ENCODE peak calls at places on chromosomes 16 and 17, in ten cellular contexts. One of them, this sample, is unnamed.

GRCh38 chr17:17060930-17061329 is 18.7 kb downstream of the MPRIP start:
- DNase-seq in fibroblast of villous mesenchyme: no peak
- DNase-seq in K562: no peak
- DNase-seq in fibroblast of mammary gland: no peak
- DNase-seq in MM.1S: no peak
- DNase-seq in brain microvascular endothelial cell: no peak
- DNase-seq in A549: no peak
- DNase-seq in breast epithelium: peak; percentile 17
- DNase-seq in tibial nerve: no peak
- DNase-seq in psoas muscle: no peak
- DNase-seq in this sample: no peak

GRCh38 chr17:34306466-34306865 is 12.8 kb upstream of the CCL8 start:
- DNase-seq in fibroblast of villous mesenchyme: peak; percentile 57
- DNase-seq in K562: no peak
- DNase-seq in fibroblast of mammary gland: peak; percentile 92
- DNase-seq in MM.1S: no peak
- DNase-seq in brain microvascular endothelial cell: peak; percentile 16
- DNase-seq in A549: peak; percentile 22
- DNase-seq in breast epithelium: no peak
- DNase-seq in tibial nerve: peak; percentile 29
- DNase-seq in psoas muscle: no peak
- DNase-seq in this sample: peak; percentile 75

GRCh38 chr17:17132746-17133145 is 73.4 kb downstream of the PLD6 start:
- DNase-seq in fibroblast of villous mesenchyme: no peak
- DNase-seq in K562: no peak
- DNase-seq in fibroblast of mammary gland: no peak
- DNase-seq in MM.1S: no peak
- DNase-seq in brain microvascular endothelial cell: no peak
- DNase-seq in A549: no peak
- DNase-seq in breast epithelium: no peak
- DNase-seq in tibial nerve: no peak
- DNase-seq in psoas muscle: peak; percentile 4
- DNase-seq in this sample: no peak

GRCh38 chr17:33234930-33235685 is 58.0 kb downstream of the ASIC2 start:
- DNase-seq in fibroblast of villous mesenchyme: peak; percentile 76
- DNase-seq in K562: no peak
- DNase-seq in fibroblast of mammary gland: peak; percentile 97
- DNase-seq in MM.1S: no peak
- DNase-seq in brain microvascular endothelial cell: peak; percentile 92
- DNase-seq in A549: peak; percentile 79
- DNase-seq in breast epithelium: no peak
- DNase-seq in tibial nerve: peak; percentile 15
- DNase-seq in psoas muscle: peak; percentile 71
- DNase-seq in this sample: peak; percentile 85

GRCh38 chr16:12143776-12144175 is 167.2 kb downstream of the SNX29 start:
- DNase-seq in fibroblast of villous mesenchyme: no peak
- DNase-seq in K562: no peak
- DNase-seq in fibroblast of mammary gland: no peak
- DNase-seq in MM.1S: no peak
- DNase-seq in brain microvascular endothelial cell: no peak
- DNase-seq in A549: no peak
- DNase-seq in breast epithelium: no peak
- DNase-seq in tibial nerve: no peak
- DNase-seq in psoas muscle: no peak
- DNase-seq in this sample: no peak

GRCh38 chr16:69937465-69937951 is 13.6 kb upstream of the CLEC18A start:
- DNase-seq in fibroblast of villous mesenchyme: no peak
- DNase-seq in K562: peak; percentile 22
- DNase-seq in fibroblast of mammary gland: no peak
- DNase-seq in MM.1S: no peak
- DNase-seq in brain microvascular endothelial cell: no peak
- DNase-seq in A549: peak; percentile 60
- DNase-seq in breast epithelium: no peak
- DNase-seq in tibial nerve: no peak
- DNase-seq in psoas muscle: no peak
- DNase-seq in this sample: no peak

GRCh38 chr17:50272711-50273653 is 1.3 kb upstream of the TMEM92 start:
- DNase-seq in fibroblast of villous mesenchyme: peak; percentile 71
- DNase-seq in K562: peak; percentile 81
- DNase-seq in fibroblast of mammary gland: peak; percentile 67
- DNase-seq in MM.1S: peak; percentile 39
- DNase-seq in brain microvascular endothelial cell: peak; percentile 58
- DNase-seq in A549: peak; percentile 73
- DNase-seq in breast epithelium: peak; percentile 44
- DNase-seq in tibial nerve: peak; percentile 55
- DNase-seq in psoas muscle: peak; percentile 55
- DNase-seq in this sample: peak; percentile 67

GRCh38 chr16:51327001-51327400 is 175.9 kb upstream of the SALL1 start:
- DNase-seq in fibroblast of villous mesenchyme: peak; percentile 28
- DNase-seq in K562: no peak
- DNase-seq in fibroblast of mammary gland: peak; percentile 93
- DNase-seq in MM.1S: no peak
- DNase-seq in brain microvascular endothelial cell: peak; percentile 20
- DNase-seq in A549: no peak
- DNase-seq in breast epithelium: no peak
- DNase-seq in tibial nerve: no peak
- DNase-seq in psoas muscle: no peak
- DNase-seq in this sample: peak; percentile 55

GRCh38 chr17:61490540-61490975 is 38.3 kb downstream of the TBX4 start:
- DNase-seq in fibroblast of villous mesenchyme: peak; percentile 86
- DNase-seq in K562: no peak
- DNase-seq in fibroblast of mammary gland: peak; percentile 62
- DNase-seq in MM.1S: no peak
- DNase-seq in brain microvascular endothelial cell: peak; percentile 79
- DNase-seq in A549: peak; percentile 62
- DNase-seq in breast epithelium: no peak
- DNase-seq in tibial nerve: no peak
- DNase-seq in psoas muscle: no peak
- DNase-seq in this sample: peak; percentile 78

GRCh38 chr17:28335959-28336871 is 654 bp downstream of the TNFAIP1 start:
- DNase-seq in fibroblast of villous mesenchyme: peak; percentile 94
- DNase-seq in K562: peak; percentile 32
- DNase-seq in fibroblast of mammary gland: peak; percentile 79
- DNase-seq in MM.1S: no peak
- DNase-seq in brain microvascular endothelial cell: peak; percentile 89
- DNase-seq in A549: peak; percentile 77
- DNase-seq in breast epithelium: peak; percentile 73
- DNase-seq in tibial nerve: peak; percentile 33
- DNase-seq in psoas muscle: peak; percentile 37
- DNase-seq in this sample: peak; percentile 89

GRCh38 chr17:33267881-33268548 is 25.1 kb downstream of the ASIC2 start:
- DNase-seq in fibroblast of villous mesenchyme: no peak
- DNase-seq in K562: no peak
- DNase-seq in fibroblast of mammary gland: no peak
- DNase-seq in MM.1S: no peak
- DNase-seq in brain microvascular endothelial cell: no peak
- DNase-seq in A549: no peak
- DNase-seq in breast epithelium: no peak
- DNase-seq in tibial nerve: no peak
- DNase-seq in psoas muscle: no peak
- DNase-seq in this sample: no peak

DNA sequence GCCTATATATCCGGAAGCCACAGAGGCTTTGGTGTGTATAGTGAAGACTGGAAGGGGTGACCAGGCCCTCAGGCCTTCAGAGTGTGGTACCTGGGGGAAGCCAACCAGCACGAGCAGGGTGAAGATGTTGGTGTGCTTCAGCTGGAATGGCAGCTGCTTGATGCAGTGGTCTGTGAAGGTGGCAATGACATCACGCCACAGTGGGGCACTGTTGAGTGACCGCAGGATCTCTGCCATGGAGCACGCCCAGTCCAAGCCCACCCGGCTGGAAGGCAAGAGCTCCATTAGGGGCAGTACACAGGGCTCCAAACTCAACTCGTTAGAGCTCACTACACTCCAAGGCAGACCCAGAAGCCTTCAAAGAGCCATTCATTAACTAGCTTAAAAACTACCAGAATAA is 68.5 kb upstream of the ATP2A3 start:
- DNase-seq in fibroblast of villous mesenchyme: no peak
- DNase-seq in K562: no peak
- DNase-seq in fibroblast of mammary gland: no peak
- DNase-seq in MM.1S: no peak
- DNase-seq in brain microvascular endothelial cell: no peak
- DNase-seq in A549: no peak
- DNase-seq in breast epithelium: no peak
- DNase-seq in tibial nerve: no peak
- DNase-seq in psoas muscle: no peak
- DNase-seq in this sample: no peak
- TF ChIP-seq CTCF in fibroblast of villous mesenchyme: no peak
- TF ChIP-seq CTCF in K562: no peak
- TF ChIP-seq CTCF in fibroblast of mammary gland: no peak
- TF ChIP-seq CTCF in MM.1S: no peak
- TF ChIP-seq CTCF in brain microvascular endothelial cell: peak; percentile 9
- TF ChIP-seq CTCF in A549: no peak
- TF ChIP-seq CTCF in breast epithelium: no peak
- TF ChIP-seq CTCF in tibial nerve: no peak
- TF ChIP-seq CTCF in psoas muscle: no peak
- TF ChIP-seq CTCF in this sample: no peak

DNA sequence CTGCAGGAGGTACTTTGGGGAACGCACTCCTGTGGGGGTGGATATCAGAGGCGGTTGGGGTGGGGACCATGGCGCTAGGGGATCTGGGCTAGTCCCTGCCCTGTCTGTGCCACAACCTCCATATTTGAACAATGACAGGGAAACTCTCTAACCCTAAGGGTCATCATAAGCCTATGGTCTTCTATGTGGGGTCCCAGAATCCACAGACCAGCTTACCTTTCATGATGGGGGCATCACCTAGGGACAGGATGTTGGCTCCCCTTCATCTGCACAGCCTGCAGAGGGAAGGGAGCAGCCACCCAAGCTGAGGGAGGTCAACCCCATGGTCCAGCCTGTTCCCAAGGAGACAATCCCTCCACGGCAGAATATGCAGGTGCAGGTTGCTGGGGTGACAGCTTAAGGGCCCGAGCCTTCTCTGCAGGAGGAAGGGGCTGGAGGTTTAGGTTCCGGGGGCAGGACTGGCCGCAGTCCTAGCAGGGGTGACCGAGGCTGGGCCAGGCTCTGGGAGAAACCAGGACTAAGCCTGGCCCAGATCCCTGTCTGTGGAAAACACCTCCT is 1.7 kb downstream of the ORAI3 start:
- DNase-seq in fibroblast of villous mesenchyme: no peak
- DNase-seq in K562: no peak
- DNase-seq in fibroblast of mammary gland: no peak
- DNase-seq in MM.1S: no peak
- DNase-seq in brain microvascular endothelial cell: no peak
- DNase-seq in A549: no peak
- DNase-seq in breast epithelium: no peak
- DNase-seq in tibial nerve: no peak
- DNase-seq in psoas muscle: no peak
- DNase-seq in this sample: no peak
- H3K4me3 ChIP-seq in fibroblast of villous mesenchyme: peak overlapping the region; percentile 94
- H3K4me3 ChIP-seq in K562: peak overlapping the region; percentile 83
- H3K4me3 ChIP-seq in fibroblast of mammary gland: peak overlapping the region; percentile 75
- H3K4me3 ChIP-seq in MM.1S: peak overlapping the region; percentile 96
- H3K4me3 ChIP-seq in brain microvascular endothelial cell: peak overlapping the region; percentile 75
- H3K4me3 ChIP-seq in A549: peak overlapping the region; percentile 73
- H3K4me3 ChIP-seq in breast epithelium: peak overlapping the region; percentile 98
- H3K4me3 ChIP-seq in tibial nerve: no peak overlapping the region
- H3K4me3 ChIP-seq in psoas muscle: peak overlapping the region; percentile 99
- H3K4me3 ChIP-seq in this sample: peak overlapping the region; percentile 70

GRCh38 chr17:41634639-41635038 is 10.3 kb upstream of the KRT17 start:
- DNase-seq in fibroblast of villous mesenchyme: no peak
- DNase-seq in K562: no peak
- DNase-seq in fibroblast of mammary gland: no peak
- DNase-seq in MM.1S: no peak
- DNase-seq in brain microvascular endothelial cell: no peak
- DNase-seq in A549: no peak
- DNase-seq in breast epithelium: no peak
- DNase-seq in tibial nerve: no peak
- DNase-seq in psoas muscle: no peak
- DNase-seq in this sample: no peak

GRCh38 chr17:41631890-41632269 is 7.5 kb upstream of the KRT17 start:
- DNase-seq in fibroblast of villous mesenchyme: no peak
- DNase-seq in K562: no peak
- DNase-seq in fibroblast of mammary gland: no peak
- DNase-seq in MM.1S: no peak
- DNase-seq in brain microvascular endothelial cell: no peak
- DNase-seq in A549: no peak
- DNase-seq in breast epithelium: no peak
- DNase-seq in tibial nerve: no peak
- DNase-seq in psoas muscle: no peak
- DNase-seq in this sample: no peak

GRCh38 chr17:41632482-41633105 is 8.2 kb upstream of the KRT17 start:
- DNase-seq in fibroblast of villous mesenchyme: no peak
- DNase-seq in K562: no peak
- DNase-seq in fibroblast of mammary gland: no peak
- DNase-seq in MM.1S: no peak
- DNase-seq in brain microvascular endothelial cell: no peak
- DNase-seq in A549: no peak
- DNase-seq in breast epithelium: no peak
- DNase-seq in tibial nerve: no peak
- DNase-seq in psoas muscle: no peak
- DNase-seq in this sample: no peak

GRCh38 chr17:41635121-41636097 is 11.0 kb upstream of the KRT17 start:
- DNase-seq in fibroblast of villous mesenchyme: peak; percentile 60
- DNase-seq in K562: no peak
- DNase-seq in fibroblast of mammary gland: no peak
- DNase-seq in MM.1S: no peak
- DNase-seq in brain microvascular endothelial cell: no peak
- DNase-seq in A549: no peak
- DNase-seq in breast epithelium: no peak
- DNase-seq in tibial nerve: peak; percentile 38
- DNase-seq in psoas muscle: no peak
- DNase-seq in this sample: no peak

GRCh38 chr17:41633498-41634197 is 9.3 kb upstream of the KRT17 start:
- DNase-seq in fibroblast of villous mesenchyme: no peak
- DNase-seq in K562: no peak
- DNase-seq in fibroblast of mammary gland: no peak
- DNase-seq in MM.1S: no peak
- DNase-seq in brain microvascular endothelial cell: no peak
- DNase-seq in A549: no peak
- DNase-seq in breast epithelium: no peak
- DNase-seq in tibial nerve: no peak
- DNase-seq in psoas muscle: no peak
- DNase-seq in this sample: no peak
- TF ChIP-seq CTCF in fibroblast of villous mesenchyme: no peak
- TF ChIP-seq CTCF in K562: no peak
- TF ChIP-seq CTCF in fibroblast of mammary gland: no peak
- TF ChIP-seq CTCF in MM.1S: no peak
- TF ChIP-seq CTCF in brain microvascular endothelial cell: no peak
- TF ChIP-seq CTCF in A549: no peak
- TF ChIP-seq CTCF in breast epithelium: no peak
- TF ChIP-seq CTCF in tibial nerve: no peak
- TF ChIP-seq CTCF in psoas muscle: no peak
- TF ChIP-seq CTCF in this sample: no peak

DNA sequence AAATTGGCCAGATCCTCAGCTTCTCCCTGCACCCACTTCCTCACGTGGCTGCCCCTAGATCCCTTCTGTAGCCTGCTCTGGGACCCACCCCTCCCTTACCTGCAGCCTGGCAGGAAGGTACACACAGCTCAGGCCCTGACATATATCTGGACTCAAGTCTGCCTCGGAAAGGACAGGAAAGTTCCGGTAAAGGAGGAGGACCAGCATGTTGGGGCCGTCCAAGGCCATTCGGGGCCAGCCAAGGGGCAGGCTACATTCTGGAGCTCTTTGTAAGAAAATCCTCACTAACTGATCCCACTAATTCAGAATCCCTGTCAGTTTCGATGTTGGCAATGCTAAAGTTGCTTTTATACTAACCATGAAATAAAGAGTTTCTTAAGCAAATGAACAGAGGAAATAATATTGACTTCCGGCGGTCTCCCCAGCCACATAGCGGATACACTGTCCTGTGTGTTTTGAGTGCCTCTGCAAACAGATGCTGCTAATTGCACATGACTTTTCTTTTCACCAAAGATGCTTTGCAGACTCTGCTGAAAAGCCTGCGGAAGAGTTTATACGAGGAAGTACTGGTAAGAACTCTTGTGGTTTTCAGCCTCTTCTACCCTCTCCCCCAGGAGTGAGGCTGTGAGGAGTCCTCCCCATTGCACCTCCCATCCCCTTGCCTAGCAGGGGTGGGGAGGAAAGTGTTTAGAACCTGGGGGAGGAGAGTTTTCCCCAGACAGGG is 54.8 kb downstream of the PLXDC1 start:
- DNase-seq in fibroblast of villous mesenchyme: peak; percentile 27
- DNase-seq in K562: no peak
- DNase-seq in fibroblast of mammary gland: no peak
- DNase-seq in MM.1S: no peak
- DNase-seq in brain microvascular endothelial cell: no peak
- DNase-seq in A549: no peak
- DNase-seq in breast epithelium: no peak
- DNase-seq in tibial nerve: no peak
- DNase-seq in psoas muscle: no peak
- DNase-seq in this sample: no peak
- H3K4me3 ChIP-seq in fibroblast of villous mesenchyme: no peak overlapping the region
- H3K4me3 ChIP-seq in K562: no peak overlapping the region
- H3K4me3 ChIP-seq in fibroblast of mammary gland: no peak overlapping the region
- H3K4me3 ChIP-seq in MM.1S: no peak overlapping the region
- H3K4me3 ChIP-seq in brain microvascular endothelial cell: no peak overlapping the region
- H3K4me3 ChIP-seq in A549: no peak overlapping the region
- H3K4me3 ChIP-seq in breast epithelium: no peak overlapping the region
- H3K4me3 ChIP-seq in tibial nerve: no peak overlapping the region
- H3K4me3 ChIP-seq in psoas muscle: no peak overlapping the region
- H3K4me3 ChIP-seq in this sample: no peak overlapping the region